ENCODE peak calls at places on chromosomes 2 and 18, in eight cellular contexts. R is skeletal muscle cell, Z is ovary, G is fibroblast of pulmonary artery, K is right lobe of liver, V is astrocyte of the spinal cord, A is right atrium auricular region, C is neuronal stem cell. H is an unnamed sample.

GRCh38 chr2:195501746-195502145 is 155.3 kb upstream of the SLC39A10 start:
- DNase-seq in R (no peak), Z (no peak), G (no peak), K (no peak), V (no peak), A (no peak), C (no peak), H (no peak)

GRCh38 chr18:23143871-23144270 is 8.6 kb downstream of the CABLES1 start:
- DNase-seq in R (peak), Z (no peak), G (peak), K (no peak), V (peak), A (no peak), C (no peak), H (no peak)

GRCh38 chr2:206083602-206084467 is 2.1 kb downstream of the INO80D start:
- DNase-seq in R (no peak), Z (no peak), G (no peak), K (peak), V (peak), A (no peak), C (no peak), H (no peak)

GRCh38 chr2:195029804-195030654 is 627.0 kb upstream of the SLC39A10 start:
- DNase-seq in R (no peak), Z (no peak), G (no peak), K (no peak), V (no peak), A (no peak), C (no peak), H (no peak)

GRCh38 chr2:209471037-209471436 is 47.2 kb downstream of the MAP2 start:
- DNase-seq in R (peak), Z (no peak), G (peak), K (no peak), V (peak), A (no peak), C (no peak), H (no peak)

GRCh38 chr2:240823449-240824336 is 3.7 kb upstream of the KIF1A start:
- DNase-seq in R (no peak), Z (no peak), G (no peak), K (no peak), V (no peak), A (no peak), C (no peak), H (no peak)

GRCh38 chr2:24509425-24509824 is 18.4 kb downstream of the NCOA1 start:
- DNase-seq in R (no peak), Z (no peak), G (no peak), K (no peak), V (no peak), A (no peak), C (no peak), H (no peak)

GRCh38 chr2:70895998-70896764 is 39.5 kb upstream of the ATP6V1B1 start:
- DNase-seq in R (no peak), Z (no peak), G (no peak), K (no peak), V (no peak), A (peak), C (no peak), H (no peak)

GRCh38 chr2:160427629-160428424 is 65.8 kb downstream of the RBMS1 start:
- DNase-seq in R (peak), Z (peak), G (peak), K (no peak), V (peak), A (no peak), C (no peak), H (no peak)

GRCh38 chr2:16125614-16126125 is 185.3 kb downstream of the MYCN start:
- DNase-seq in R (no peak), Z (no peak), G (no peak), K (no peak), V (no peak), A (no peak), C (no peak), H (no peak)

GRCh38 chr2:162198239-162198638 is 45.0 kb downstream of the FAP start:
- DNase-seq in R (no peak), Z (no peak), G (peak), K (no peak), V (peak), A (no peak), C (no peak), H (no peak)

GRCh38 chr2:66439291-66440010 is 4.5 kb downstream of the MEIS1 start:
- DNase-seq in R (no peak), Z (peak), G (peak), K (peak), V (peak), A (no peak), C (no peak), H (peak)

GRCh38 chr2:68936889-68937288 is 15.8 kb downstream of the GKN2 start:
- DNase-seq in R (no peak), Z (no peak), G (peak), K (no peak), V (no peak), A (no peak), C (no peak), H (no peak)

GRCh38 chr2:235605999-235606715 is 112.3 kb downstream of the AGAP1 start:
- DNase-seq in R (peak), Z (no peak), G (peak), K (no peak), V (peak), A (no peak), C (no peak), H (no peak)

GRCh38 chr18:50578651-50579050 is 18.8 kb downstream of the MAPK4 start:
- DNase-seq in R (no peak), Z (no peak), G (no peak), K (no peak), V (no peak), A (no peak), C (no peak), H (no peak)

GRCh38 chr2:186299610-186300009 is 186.4 kb upstream of the ZC3H15 start:
- DNase-seq in R (no peak), Z (no peak), G (no peak), K (no peak), V (no peak), A (no peak), C (no peak), H (no peak)

GRCh38 chr18:62357079-62357719 is 32.1 kb downstream of the TNFRSF11A start:
- DNase-seq in R (no peak), Z (no peak), G (no peak), K (no peak), V (no peak), A (no peak), C (no peak), H (no peak)

GRCh38 chr2:8412586-8412985 is 269.3 kb upstream of the ID2 start:
- DNase-seq in R (peak), Z (no peak), G (peak), K (no peak), V (no peak), A (peak), C (no peak), H (peak)

GRCh38 chr18:31586616-31587015 is 5.1 kb upstream of the TTR start:
- DNase-seq in R (no peak), Z (no peak), G (no peak), K (no peak), V (no peak), A (no peak), C (no peak), H (no peak)

GRCh38 chr2:15897431-15898098 is 42.8 kb upstream of the MYCN start:
- DNase-seq in R (no peak), Z (no peak), G (no peak), K (no peak), V (no peak), A (no peak), C (no peak), H (no peak)

GRCh38 chr2:99607454-99607853 is 117.6 kb upstream of the REV1 start:
- DNase-seq in R (no peak), Z (no peak), G (no peak), K (no peak), V (no peak), A (no peak), C (no peak), H (no peak)

GRCh38 chr2:241890524-241891235 is 21.2 kb downstream of the RTP5 start:
- DNase-seq in R (no peak), Z (peak), G (no peak), K (no peak), V (no peak), A (no peak), C (no peak), H (no peak)

GRCh38 chr2:33118648-33119047 is 171.9 kb downstream of the LTBP1 start:
- DNase-seq in R (no peak), Z (no peak), G (no peak), K (no peak), V (no peak), A (no peak), C (no peak), H (no peak)

GRCh38 chr18:44758821-44759624 is 78.3 kb downstream of the SETBP1 start:
- DNase-seq in R (no peak), Z (no peak), G (no peak), K (no peak), V (no peak), A (no peak), C (no peak), H (no peak)

GRCh38 chr2:240165638-240166037 is 25.2 kb upstream of the OTOS start:
- DNase-seq in R (no peak), Z (no peak), G (no peak), K (no peak), V (no peak), A (no peak), C (no peak), H (peak)

GRCh38 chr18:23401400-23402347 is 51.4 kb upstream of the RIOK3 start:
- DNase-seq in R (peak), Z (peak), G (peak), K (peak), V (peak), A (no peak), C (peak), H (no peak)

GRCh38 chr2:45014016-45014702 is 4.9 kb upstream of the SIX2 start:
- DNase-seq in R (peak), Z (no peak), G (peak), K (peak), V (peak), A (no peak), C (no peak), H (no peak)

GRCh38 chr2:201697899-201698298 is 545 bp downstream of the MPP4 start:
- DNase-seq in R (peak), Z (no peak), G (peak), K (no peak), V (peak), A (no peak), C (no peak), H (no peak)

GRCh38 chr18:9826666-9827065 is 59.1 kb upstream of the TXNDC2 start:
- DNase-seq in R (no peak), Z (no peak), G (no peak), K (no peak), V (no peak), A (no peak), C (no peak), H (no peak)

DNA sequence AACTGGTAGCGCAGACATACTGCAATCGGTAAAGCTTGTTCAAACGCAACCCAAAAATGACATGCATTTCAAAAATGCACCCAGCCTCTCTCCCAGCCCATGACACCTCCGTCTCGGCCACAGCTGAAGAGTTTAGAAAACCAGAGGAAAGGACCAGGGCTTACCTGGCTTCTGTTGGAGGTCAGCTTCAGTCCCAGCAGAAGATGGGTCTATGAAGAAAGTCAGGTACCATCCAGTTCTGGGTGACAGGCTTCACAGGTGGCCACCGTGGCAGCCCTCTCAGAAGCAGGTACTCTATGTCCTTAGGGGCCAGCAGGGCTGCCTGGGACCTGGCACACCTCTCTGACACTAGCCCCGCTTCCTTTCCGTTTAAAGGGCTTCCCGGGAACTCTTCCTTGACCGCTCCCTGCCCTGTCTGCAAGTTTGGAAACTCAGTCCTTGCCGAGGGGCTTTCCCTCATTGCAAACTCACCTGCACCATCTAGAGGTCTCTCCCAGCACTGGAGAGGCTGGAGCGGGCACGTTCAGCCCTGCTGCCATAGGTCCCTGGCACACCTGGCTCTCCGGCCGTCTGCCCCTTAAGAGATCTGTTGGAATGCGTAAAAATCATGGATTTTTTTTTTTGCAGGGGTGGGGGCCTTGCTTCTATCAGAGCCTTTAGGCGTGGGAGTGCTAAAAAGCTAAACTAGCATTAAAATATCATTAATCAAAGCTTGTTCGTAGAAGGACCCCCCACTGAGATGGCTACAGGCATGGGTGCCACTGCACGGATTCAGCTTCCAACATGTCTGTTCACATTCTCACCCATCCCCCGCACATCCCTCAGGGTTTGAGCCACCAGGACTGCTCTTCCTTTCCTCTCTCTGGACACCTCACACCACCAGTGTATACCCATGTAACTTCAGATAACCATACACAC is at the start of gene EDAR:
- DNase-seq in R (no peak), Z (no peak), G (peak), K (peak), V (peak), A (no peak), C (peak), H (no peak)
- H3K4me3 ChIP-seq in R (no peak), Z (no peak), G (no peak), K (peak), V (no peak), A (no peak), C (no peak), H (no peak)

GRCh38 chr2:158904620-158905177 is 63.7 kb upstream of the TANC1 start:
- DNase-seq in R (no peak), Z (no peak), G (no peak), K (no peak), V (no peak), A (no peak), C (no peak), H (no peak)
- H3K4me3 ChIP-seq in R (no peak), Z (no peak), G (no peak), K (no peak), V (no peak), A (no peak), C (no peak), H (no peak)

GRCh38 chr2:217790195-217790594 is 212.6 kb downstream of the TNS1 start:
- DNase-seq in R (no peak), Z (no peak), G (no peak), K (no peak), V (peak), A (no peak), C (no peak), H (peak)
- H3K4me3 ChIP-seq in R (no peak), Z (no peak), G (no peak), K (no peak), V (no peak), A (no peak), C (no peak), H (no peak)

DNA sequence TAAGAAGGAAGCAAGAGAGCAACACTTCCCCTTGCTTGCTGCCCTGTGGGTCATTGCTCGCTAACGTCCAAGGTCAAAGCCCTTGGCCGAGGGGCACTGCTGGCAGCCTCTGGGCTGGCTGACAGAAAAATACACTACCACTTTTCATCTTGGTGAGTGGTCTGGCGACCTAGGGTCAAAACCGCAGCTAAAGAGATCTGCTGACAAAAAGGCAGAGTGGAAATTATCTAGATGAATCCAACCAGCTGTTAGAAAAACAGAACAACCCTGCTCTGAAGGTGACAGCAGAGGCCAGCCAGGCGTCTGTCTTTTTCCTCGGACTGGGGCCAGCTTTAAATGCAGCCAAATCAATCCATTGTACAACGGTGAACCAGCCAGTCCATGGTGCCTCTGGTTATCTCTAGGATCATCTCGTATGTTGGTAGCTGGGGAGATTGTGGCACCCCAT is 92.6 kb downstream of the CD8B2 start:
- DNase-seq in R (no peak), Z (no peak), G (no peak), K (peak), V (no peak), A (no peak), C (no peak), H (no peak)
- H3K4me3 ChIP-seq in R (no peak), Z (no peak), G (no peak), K (no peak), V (no peak), A (no peak), C (no peak), H (no peak)

DNA sequence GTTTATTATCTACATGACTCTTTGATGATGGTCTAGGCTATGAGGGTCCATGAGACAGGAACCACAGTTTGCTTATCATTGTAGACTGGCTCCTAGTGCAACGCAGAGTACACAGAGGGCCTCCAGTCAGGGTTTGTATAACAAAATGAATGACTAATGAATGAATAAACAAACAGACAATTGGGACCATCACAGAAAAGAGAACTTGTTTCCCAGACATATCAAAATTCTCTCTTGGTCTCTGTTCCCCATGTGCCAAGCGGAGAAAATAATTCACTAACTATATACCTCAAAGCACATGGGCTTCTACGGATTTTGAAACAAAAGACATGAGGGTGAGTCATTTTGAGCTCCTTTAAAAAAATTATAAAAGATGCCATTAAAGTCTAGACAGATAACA is 28.1 kb downstream of the INO80C start:
- DNase-seq in R (no peak), Z (no peak), G (no peak), K (no peak), V (no peak), A (no peak), C (no peak), H (no peak)
- H3K4me3 ChIP-seq in R (no peak), Z (no peak), G (no peak), K (no peak), V (no peak), A (no peak), C (no peak), H (no peak)

GRCh38 chr2:180823546-180824141 is 156.8 kb upstream of the UBE2E3 start:
- DNase-seq in R (peak), Z (no peak), G (peak), K (no peak), V (peak), A (no peak), C (no peak), H (no peak)
- H3K4me3 ChIP-seq in R (no peak), Z (no peak), G (no peak), K (no peak), V (no peak), A (no peak), C (no peak), H (no peak)

GRCh38 chr2:218292700-218293014 is 354 bp upstream of the TMBIM1 start:
- DNase-seq in R (no peak), Z (no peak), G (no peak), K (no peak), V (no peak), A (no peak), C (no peak), H (no peak)

GRCh38 chr2:218296200-218296599 is 3.9 kb upstream of the TMBIM1 start:
- DNase-seq in R (no peak), Z (no peak), G (no peak), K (no peak), V (no peak), A (no peak), C (no peak), H (no peak)

GRCh38 chr2:218294430-218294999 is 2.2 kb upstream of the TMBIM1 start:
- DNase-seq in R (no peak), Z (no peak), G (no peak), K (no peak), V (no peak), A (no peak), C (no peak), H (no peak)

GRCh38 chr2:218293715-218294429 is 1.6 kb upstream of the TMBIM1 start:
- DNase-seq in R (no peak), Z (no peak), G (no peak), K (no peak), V (no peak), A (no peak), C (no peak), H (no peak)

GRCh38 chr2:218295029-218295428 is 2.7 kb upstream of the TMBIM1 start:
- DNase-seq in R (no peak), Z (no peak), G (peak), K (no peak), V (no peak), A (no peak), C (no peak), H (no peak)
- H3K4me3 ChIP-seq in R (no peak), Z (no peak), G (no peak), K (no peak), V (no peak), A (no peak), C (no peak), H (no peak)

GRCh38 chr18:34225218-34225553 is 473 bp upstream of the NOL4 start:
- DNase-seq in R (no peak), Z (no peak), G (no peak), K (no peak), V (no peak), A (no peak), C (no peak), H (no peak)
- H3K4me3 ChIP-seq in R (peak), Z (peak), G (no peak), K (no peak), V (peak), A (peak), C (no peak), H (peak)

GRCh38 chr2:221449406-221449805 is 122.7 kb downstream of the EPHA4 start:
- DNase-seq in R (no peak), Z (no peak), G (no peak), K (no peak), V (no peak), A (no peak), C (no peak), H (no peak)
- H3K4me3 ChIP-seq in R (no peak), Z (no peak), G (no peak), K (no peak), V (no peak), A (no peak), C (no peak), H (no peak)

DNA sequence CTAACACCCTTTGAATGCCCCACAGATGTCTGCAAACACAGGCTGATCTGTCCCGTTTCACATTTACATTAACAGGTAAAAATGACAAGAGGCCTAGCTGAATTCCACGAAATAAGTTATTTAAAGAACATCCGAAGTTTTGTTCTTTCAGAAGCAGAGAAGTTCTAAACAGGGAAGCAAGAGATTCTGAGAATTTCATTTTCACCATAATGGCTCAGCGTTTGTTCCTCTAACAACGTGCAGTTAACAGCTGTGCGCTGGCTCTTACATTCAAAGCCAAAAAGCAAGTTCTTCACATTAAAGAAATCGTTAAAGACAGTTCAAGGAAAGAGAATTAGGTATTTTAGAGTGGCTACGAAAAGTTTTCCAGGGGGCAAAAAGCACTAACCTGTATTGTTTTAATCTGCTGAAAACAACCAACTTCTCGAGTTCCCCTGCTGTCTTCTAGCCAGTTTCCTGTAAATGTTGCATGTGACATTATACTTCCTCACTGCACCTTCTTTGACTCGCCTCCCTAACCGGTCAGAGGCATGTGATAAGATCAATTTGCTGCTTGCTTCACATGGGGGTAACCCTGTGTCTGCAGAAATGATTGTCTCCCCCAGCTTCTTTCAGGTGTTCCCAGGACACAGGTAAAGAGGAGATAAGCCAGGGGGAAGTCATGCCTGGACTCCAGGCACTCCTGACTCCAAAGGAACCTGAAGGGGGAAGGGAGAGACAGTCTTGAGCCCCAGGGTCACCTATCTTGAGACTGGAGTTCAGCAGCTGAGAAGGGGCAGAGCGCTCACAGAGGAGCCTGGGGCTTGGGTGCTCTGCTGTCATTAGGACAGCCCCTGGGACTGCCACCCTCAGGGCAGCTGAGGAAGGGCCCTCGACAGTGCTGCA is 36.8 kb upstream of the WIPF1 start:
- DNase-seq in R (no peak), Z (no peak), G (no peak), K (no peak), V (no peak), A (no peak), C (no peak), H (no peak)
- H3K4me3 ChIP-seq in R (no peak), Z (no peak), G (no peak), K (peak), V (no peak), A (peak), C (no peak), H (no peak)

H was measured in sigmoid colon.